ENCODE peak calls at places on chromosomes 6 and 20, in nine cellular contexts. One of them, this sample, is unnamed.

GRCh38 chr6:159169557-159170332 is 545 bp downstream of the FNDC1 start:
- DNase-seq in caudate nucleus: no peak
- DNase-seq in GM13976: peak
- DNase-seq in T-helper 1 cell: no peak
- DNase-seq in MCF 10A: no peak
- DNase-seq in LoVo: no peak
- DNase-seq in NCI-H2081: peak
- DNase-seq in activated T-helper 1 cell treated with anti-CD3 and anti-CD28 coated beads, Interleukin-2, amount 50 U/mL, for 16 hours: no peak
- DNase-seq in fibroblast of lung: peak
- DNase-seq in this sample: peak

GRCh38 chr20:51542894-51543788 is 622 bp upstream of the NFATC2 start:
- DNase-seq in caudate nucleus: no peak
- DNase-seq in GM13976: no peak
- DNase-seq in T-helper 1 cell: no peak
- DNase-seq in MCF 10A: no peak
- DNase-seq in LoVo: no peak
- DNase-seq in NCI-H2081: peak
- DNase-seq in activated T-helper 1 cell treated with anti-CD3 and anti-CD28 coated beads, Interleukin-2, amount 50 U/mL, for 16 hours: no peak
- DNase-seq in fibroblast of lung: no peak
- DNase-seq in this sample: no peak

GRCh38 chr6:163688971-163689370 is 274.5 kb downstream of the QKI start:
- DNase-seq in caudate nucleus: no peak
- DNase-seq in GM13976: no peak
- DNase-seq in T-helper 1 cell: no peak
- DNase-seq in MCF 10A: peak
- DNase-seq in LoVo: no peak
- DNase-seq in NCI-H2081: no peak
- DNase-seq in activated T-helper 1 cell treated with anti-CD3 and anti-CD28 coated beads, Interleukin-2, amount 50 U/mL, for 16 hours: no peak
- DNase-seq in fibroblast of lung: peak
- DNase-seq in this sample: no peak

GRCh38 chr6:162621246-162621645 is 106.3 kb downstream of the PRKN start:
- DNase-seq in caudate nucleus: no peak
- DNase-seq in GM13976: no peak
- DNase-seq in T-helper 1 cell: no peak
- DNase-seq in MCF 10A: peak
- DNase-seq in LoVo: peak
- DNase-seq in NCI-H2081: no peak
- DNase-seq in activated T-helper 1 cell treated with anti-CD3 and anti-CD28 coated beads, Interleukin-2, amount 50 U/mL, for 16 hours: no peak
- DNase-seq in fibroblast of lung: peak
- DNase-seq in this sample: peak

GRCh38 chr6:12010635-12011275 is 1.4 kb upstream of the HIVEP1 start:
- DNase-seq in caudate nucleus: peak
- DNase-seq in GM13976: peak
- DNase-seq in T-helper 1 cell: no peak
- DNase-seq in MCF 10A: no peak
- DNase-seq in LoVo: peak
- DNase-seq in NCI-H2081: peak
- DNase-seq in activated T-helper 1 cell treated with anti-CD3 and anti-CD28 coated beads, Interleukin-2, amount 50 U/mL, for 16 hours: no peak
- DNase-seq in fibroblast of lung: no peak
- DNase-seq in this sample: no peak

GRCh38 chr6:118945217-118945616 is 10.3 kb upstream of the MCM9 start:
- DNase-seq in caudate nucleus: no peak
- DNase-seq in GM13976: no peak
- DNase-seq in T-helper 1 cell: no peak
- DNase-seq in MCF 10A: no peak
- DNase-seq in LoVo: no peak
- DNase-seq in NCI-H2081: no peak
- DNase-seq in activated T-helper 1 cell treated with anti-CD3 and anti-CD28 coated beads, Interleukin-2, amount 50 U/mL, for 16 hours: no peak
- DNase-seq in fibroblast of lung: no peak
- DNase-seq in this sample: no peak

GRCh38 chr20:54219751-54220426 is 12.0 kb downstream of the PFDN4 start:
- DNase-seq in caudate nucleus: no peak
- DNase-seq in GM13976: no peak
- DNase-seq in T-helper 1 cell: no peak
- DNase-seq in MCF 10A: peak
- DNase-seq in LoVo: peak
- DNase-seq in NCI-H2081: peak
- DNase-seq in activated T-helper 1 cell treated with anti-CD3 and anti-CD28 coated beads, Interleukin-2, amount 50 U/mL, for 16 hours: no peak
- DNase-seq in fibroblast of lung: peak
- DNase-seq in this sample: peak

GRCh38 chr6:42093582-42094329 is 43.4 kb downstream of the TAF8 start:
- DNase-seq in caudate nucleus: no peak
- DNase-seq in GM13976: no peak
- DNase-seq in T-helper 1 cell: no peak
- DNase-seq in MCF 10A: peak
- DNase-seq in LoVo: no peak
- DNase-seq in NCI-H2081: no peak
- DNase-seq in activated T-helper 1 cell treated with anti-CD3 and anti-CD28 coated beads, Interleukin-2, amount 50 U/mL, for 16 hours: no peak
- DNase-seq in fibroblast of lung: no peak
- DNase-seq in this sample: no peak

GRCh38 chr20:39588148-39588757 is 626.1 kb downstream of the DHX35 start:
- DNase-seq in caudate nucleus: no peak
- DNase-seq in GM13976: no peak
- DNase-seq in T-helper 1 cell: no peak
- DNase-seq in MCF 10A: no peak
- DNase-seq in LoVo: no peak
- DNase-seq in NCI-H2081: no peak
- DNase-seq in activated T-helper 1 cell treated with anti-CD3 and anti-CD28 coated beads, Interleukin-2, amount 50 U/mL, for 16 hours: no peak
- DNase-seq in fibroblast of lung: no peak
- DNase-seq in this sample: no peak

GRCh38 chr6:170102582-170103481 is 188.0 kb downstream of the DLL1 start:
- DNase-seq in caudate nucleus: no peak
- DNase-seq in GM13976: no peak
- DNase-seq in T-helper 1 cell: no peak
- DNase-seq in MCF 10A: no peak
- DNase-seq in LoVo: no peak
- DNase-seq in NCI-H2081: no peak
- DNase-seq in activated T-helper 1 cell treated with anti-CD3 and anti-CD28 coated beads, Interleukin-2, amount 50 U/mL, for 16 hours: no peak
- DNase-seq in fibroblast of lung: no peak
- DNase-seq in this sample: no peak

GRCh38 chr6:1230689-1231605 is 81.0 kb upstream of the FOXQ1 start:
- DNase-seq in caudate nucleus: no peak
- DNase-seq in GM13976: no peak
- DNase-seq in T-helper 1 cell: no peak
- DNase-seq in MCF 10A: peak
- DNase-seq in LoVo: no peak
- DNase-seq in NCI-H2081: no peak
- DNase-seq in activated T-helper 1 cell treated with anti-CD3 and anti-CD28 coated beads, Interleukin-2, amount 50 U/mL, for 16 hours: no peak
- DNase-seq in fibroblast of lung: no peak
- DNase-seq in this sample: no peak

GRCh38 chr6:50795574-50795973 is 23.1 kb upstream of the TFAP2B start:
- DNase-seq in caudate nucleus: no peak
- DNase-seq in GM13976: no peak
- DNase-seq in T-helper 1 cell: no peak
- DNase-seq in MCF 10A: no peak
- DNase-seq in LoVo: no peak
- DNase-seq in NCI-H2081: no peak
- DNase-seq in activated T-helper 1 cell treated with anti-CD3 and anti-CD28 coated beads, Interleukin-2, amount 50 U/mL, for 16 hours: no peak
- DNase-seq in fibroblast of lung: no peak
- DNase-seq in this sample: no peak

GRCh38 chr20:8361008-8361652 is 229.1 kb downstream of the PLCB1 start:
- DNase-seq in caudate nucleus: no peak
- DNase-seq in GM13976: no peak
- DNase-seq in T-helper 1 cell: no peak
- DNase-seq in MCF 10A: peak
- DNase-seq in LoVo: no peak
- DNase-seq in NCI-H2081: no peak
- DNase-seq in activated T-helper 1 cell treated with anti-CD3 and anti-CD28 coated beads, Interleukin-2, amount 50 U/mL, for 16 hours: no peak
- DNase-seq in fibroblast of lung: peak
- DNase-seq in this sample: peak

GRCh38 chr20:3935295-3935955 is 46.2 kb downstream of the PANK2 start:
- DNase-seq in caudate nucleus: no peak
- DNase-seq in GM13976: no peak
- DNase-seq in T-helper 1 cell: no peak
- DNase-seq in MCF 10A: no peak
- DNase-seq in LoVo: no peak
- DNase-seq in NCI-H2081: no peak
- DNase-seq in activated T-helper 1 cell treated with anti-CD3 and anti-CD28 coated beads, Interleukin-2, amount 50 U/mL, for 16 hours: no peak
- DNase-seq in fibroblast of lung: peak
- DNase-seq in this sample: no peak

GRCh38 chr6:5132741-5133140 is 47.6 kb downstream of the PPP1R3G start:
- DNase-seq in caudate nucleus: no peak
- DNase-seq in GM13976: no peak
- DNase-seq in T-helper 1 cell: no peak
- DNase-seq in MCF 10A: no peak
- DNase-seq in LoVo: no peak
- DNase-seq in NCI-H2081: no peak
- DNase-seq in activated T-helper 1 cell treated with anti-CD3 and anti-CD28 coated beads, Interleukin-2, amount 50 U/mL, for 16 hours: no peak
- DNase-seq in fibroblast of lung: peak
- DNase-seq in this sample: no peak

GRCh38 chr6:110331816-110332215 is 26.3 kb downstream of the METTL24 start:
- DNase-seq in caudate nucleus: no peak
- DNase-seq in GM13976: no peak
- DNase-seq in T-helper 1 cell: no peak
- DNase-seq in MCF 10A: no peak
- DNase-seq in LoVo: no peak
- DNase-seq in NCI-H2081: no peak
- DNase-seq in activated T-helper 1 cell treated with anti-CD3 and anti-CD28 coated beads, Interleukin-2, amount 50 U/mL, for 16 hours: no peak
- DNase-seq in fibroblast of lung: no peak
- DNase-seq in this sample: no peak

GRCh38 chr6:79057746-79058145 is 20.3 kb downstream of the PHIP start:
- DNase-seq in caudate nucleus: no peak
- DNase-seq in GM13976: no peak
- DNase-seq in T-helper 1 cell: no peak
- DNase-seq in MCF 10A: no peak
- DNase-seq in LoVo: no peak
- DNase-seq in NCI-H2081: no peak
- DNase-seq in activated T-helper 1 cell treated with anti-CD3 and anti-CD28 coated beads, Interleukin-2, amount 50 U/mL, for 16 hours: no peak
- DNase-seq in fibroblast of lung: no peak
- DNase-seq in this sample: no peak

GRCh38 chr6:156379392-156379910 is 397.7 kb upstream of the ARID1B start:
- DNase-seq in caudate nucleus: no peak
- DNase-seq in GM13976: no peak
- DNase-seq in T-helper 1 cell: no peak
- DNase-seq in MCF 10A: no peak
- DNase-seq in LoVo: no peak
- DNase-seq in NCI-H2081: no peak
- DNase-seq in activated T-helper 1 cell treated with anti-CD3 and anti-CD28 coated beads, Interleukin-2, amount 50 U/mL, for 16 hours: no peak
- DNase-seq in fibroblast of lung: no peak
- DNase-seq in this sample: no peak

GRCh38 chr6:132683543-132683942 is 24.6 kb upstream of the TAAR1 start:
- DNase-seq in caudate nucleus: no peak
- DNase-seq in GM13976: no peak
- DNase-seq in T-helper 1 cell: no peak
- DNase-seq in MCF 10A: peak
- DNase-seq in LoVo: no peak
- DNase-seq in NCI-H2081: no peak
- DNase-seq in activated T-helper 1 cell treated with anti-CD3 and anti-CD28 coated beads, Interleukin-2, amount 50 U/mL, for 16 hours: no peak
- DNase-seq in fibroblast of lung: no peak
- DNase-seq in this sample: peak

GRCh38 chr20:611047-611842 is 1.1 kb upstream of the TCF15 start:
- DNase-seq in caudate nucleus: no peak
- DNase-seq in GM13976: no peak
- DNase-seq in T-helper 1 cell: no peak
- DNase-seq in MCF 10A: no peak
- DNase-seq in LoVo: no peak
- DNase-seq in NCI-H2081: no peak
- DNase-seq in activated T-helper 1 cell treated with anti-CD3 and anti-CD28 coated beads, Interleukin-2, amount 50 U/mL, for 16 hours: no peak
- DNase-seq in fibroblast of lung: no peak
- DNase-seq in this sample: no peak

GRCh38 chr20:44552950-44553908 is 29.1 kb upstream of the PKIG start:
- DNase-seq in caudate nucleus: no peak
- DNase-seq in GM13976: no peak
- DNase-seq in T-helper 1 cell: no peak
- DNase-seq in MCF 10A: peak
- DNase-seq in LoVo: no peak
- DNase-seq in NCI-H2081: no peak
- DNase-seq in activated T-helper 1 cell treated with anti-CD3 and anti-CD28 coated beads, Interleukin-2, amount 50 U/mL, for 16 hours: no peak
- DNase-seq in fibroblast of lung: peak
- DNase-seq in this sample: peak

GRCh38 chr6:160534050-160534696 is 129.9 kb downstream of the LPA start:
- DNase-seq in caudate nucleus: no peak
- DNase-seq in GM13976: peak
- DNase-seq in T-helper 1 cell: peak
- DNase-seq in MCF 10A: peak
- DNase-seq in LoVo: peak
- DNase-seq in NCI-H2081: peak
- DNase-seq in activated T-helper 1 cell treated with anti-CD3 and anti-CD28 coated beads, Interleukin-2, amount 50 U/mL, for 16 hours: peak
- DNase-seq in fibroblast of lung: peak
- DNase-seq in this sample: peak